ENCODE peak calls at places on chromosome 1, in four cellular contexts. B is lower lobe of right lung, J is psoas muscle, E is body of pancreas. X is an unnamed sample.

GRCh38 chr1:98336472-98337118 is 324.9 kb upstream of the SNX7 start:
- DNase-seq in B (no peak), J (no peak), E (peak), X (no peak)

GRCh38 chr1:73100216-73100615 is 817.9 kb upstream of the NEGR1 start:
- DNase-seq in E (no peak), J (no peak), B (no peak), X (no peak)

GRCh38 chr1:210597555-210598134 is 268.9 kb downstream of the HHAT start:
- DNase-seq in E (no peak), B (no peak), J (no peak), X (peak)

GRCh38 chr1:31771891-31772668 is 7.9 kb upstream of the ADGRB2 start:
- DNase-seq in J (peak), B (no peak), E (peak), X (no peak)

GRCh38 chr1:2050793-2051682 is 827 bp downstream of the PRKCZ start:
- DNase-seq in B (no peak), J (no peak), E (peak), X (no peak)

GRCh38 chr1:29438991-29439390 is 202.7 kb downstream of the PTPRU start:
- DNase-seq in B (no peak), E (no peak), J (no peak), X (no peak)

GRCh38 chr1:241630476-241630875 is 9.7 kb downstream of the CHML start:
- DNase-seq in J (no peak), B (no peak), E (no peak), X (no peak)

GRCh38 chr1:51956528-51957509 is 33.7 kb downstream of the RAB3B start:
- DNase-seq in B (no peak), J (no peak), E (no peak), X (peak)

GRCh38 chr1:109628540-109629321 is 9.1 kb downstream of the AMPD2 start:
- DNase-seq in B (no peak), J (no peak), E (no peak), X (peak)

GRCh38 chr1:99590578-99591209 is 55.2 kb upstream of the PALMD start:
- DNase-seq in J (no peak), B (no peak), E (peak), X (peak)

GRCh38 chr1:227785812-227786608 is 29.5 kb upstream of the PRSS38 start:
- DNase-seq in B (no peak), J (peak), E (peak), X (no peak)

GRCh38 chr1:236143104-236143948 is 987 bp downstream of the GPR137B start:
- DNase-seq in J (no peak), B (no peak), E (no peak), X (peak)

GRCh38 chr1:168689726-168690602 is 39.0 kb downstream of the DPT start:
- DNase-seq in J (no peak), E (peak), B (no peak), X (peak)

GRCh38 chr1:87115317-87115885 is 201.0 kb downstream of the HS2ST1 start:
- DNase-seq in E (no peak), B (no peak), J (no peak), X (peak)

GRCh38 chr1:91013302-91013701 is 8.5 kb downstream of the ZNF644 start:
- DNase-seq in J (no peak), B (no peak), E (no peak), X (no peak)

GRCh38 chr1:178172939-178173338 is 79.0 kb downstream of the RASAL2 start:
- DNase-seq in E (no peak), B (no peak), J (no peak), X (peak)

GRCh38 chr1:235984041-235984820 is 80.7 kb downstream of the NID1 start:
- DNase-seq in B (no peak), E (no peak), J (no peak), X (peak)

GRCh38 chr1:153470707-153471106 is 10.3 kb upstream of the S100A7 start:
- DNase-seq in J (no peak), E (no peak), B (no peak), X (no peak)

GRCh38 chr1:24284156-24284471 is 35.0 kb upstream of the GRHL3 start:
- DNase-seq in E (no peak), B (no peak), J (no peak), X (no peak)

GRCh38 chr1:23456226-23456625 is 27.8 kb downstream of the ASAP3 start:
- DNase-seq in J (no peak), E (no peak), B (no peak), X (no peak)

GRCh38 chr1:24283326-24284155 is 35.6 kb upstream of the GRHL3 start:
- DNase-seq in E (peak), J (no peak), B (no peak), X (peak)

GRCh38 chr1:80054129-80054528 is 1047.6 kb upstream of the ADGRL4 start:
- DNase-seq in E (peak), B (no peak), J (no peak), X (peak)

GRCh38 chr1:114669562-114670082 is at the start of gene DENND2C:
- DNase-seq in E (no peak), B (no peak), J (no peak), X (no peak)

GRCh38 chr1:59444520-59444919 is 147.6 kb downstream of the FGGY start:
- DNase-seq in B (no peak), J (no peak), E (no peak), X (no peak)

GRCh38 chr1:237141471-237141870 is 99.5 kb downstream of the RYR2 start:
- DNase-seq in B (no peak), J (no peak), E (no peak), X (no peak)

GRCh38 chr1:162905759-162906158 is 44.8 kb upstream of the CCDC190 start:
- DNase-seq in E (no peak), B (no peak), J (no peak), X (peak)

GRCh38 chr1:209250970-209251636 is 332.4 kb upstream of the CAMK1G start:
- DNase-seq in J (no peak), E (no peak), B (no peak), X (no peak)

GRCh38 chr1:115283249-115283648 is 54.8 kb downstream of the NGF start:
- DNase-seq in E (no peak), B (no peak), J (no peak), X (no peak)

GRCh38 chr1:209768354-209768774 is 12.5 kb downstream of the TRAF3IP3 start:
- DNase-seq in J (no peak), E (no peak), B (no peak), X (no peak)

DNA sequence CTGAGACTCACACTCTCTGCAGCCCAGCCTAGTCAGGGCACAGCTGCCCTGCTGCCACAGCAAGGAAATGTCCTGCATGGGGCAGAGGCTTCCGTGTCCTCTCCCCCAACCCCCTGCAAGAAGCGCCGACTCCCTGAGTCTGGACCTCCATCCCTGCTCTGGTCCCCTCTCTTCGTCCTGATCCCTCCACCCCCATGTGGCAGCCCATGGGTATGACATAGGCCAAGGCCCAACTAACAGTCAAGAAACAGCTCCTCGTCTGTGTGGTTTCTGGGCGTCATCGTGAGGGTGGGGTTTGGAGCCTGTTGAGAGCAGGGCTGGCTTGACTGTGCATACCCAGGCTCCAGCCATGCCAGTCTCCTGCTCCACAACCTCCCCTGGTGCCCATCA is 19.5 kb downstream of the FAAH start:
- DNase-seq in B (peak), J (peak), E (no peak), X (no peak)
- TF ChIP-seq CTCF in B (no peak), J (no peak), E (no peak), X (peak)

GRCh38 chr1:54481201-54481884 is 66.7 kb upstream of the ACOT11 start:
- DNase-seq in B (no peak), J (no peak), E (no peak), X (no peak)

GRCh38 chr1:54485417-54485816 is 62.6 kb upstream of the ACOT11 start:
- DNase-seq in E (no peak), B (no peak), J (no peak), X (peak)

GRCh38 chr1:54486864-54487263 is 61.2 kb upstream of the ACOT11 start:
- DNase-seq in E (no peak), J (no peak), B (no peak), X (no peak)

GRCh38 chr1:54480201-54480848 is 67.7 kb upstream of the ACOT11 start:
- DNase-seq in J (no peak), B (no peak), E (no peak), X (no peak)

GRCh38 chr1:54483875-54484437 is 64.1 kb upstream of the ACOT11 start:
- DNase-seq in J (no peak), B (no peak), E (no peak), X (no peak)
- TF ChIP-seq CTCF in J (no peak), B (no peak), E (no peak), X (no peak)

GRCh38 chr1:33641099-33641830 is 168.8 kb downstream of the ZSCAN20 start:
- DNase-seq in J (no peak), E (peak), B (no peak), X (peak)
- TF ChIP-seq CTCF in J (no peak), E (peak), B (peak), X (no peak)

GRCh38 chr1:5119496-5120234 is 465.3 kb downstream of the AJAP1 start:
- DNase-seq in B (no peak), E (peak), J (no peak), X (no peak)
- TF ChIP-seq CTCF in B (no peak), E (peak), J (no peak), X (no peak)

GRCh38 chr1:33050221-33051076 is 13.8 kb upstream of the AK2 start:
- DNase-seq in E (no peak), J (no peak), B (no peak), X (peak)
- TF ChIP-seq CTCF in E (no peak), J (no peak), B (no peak), X (peak)

DNA sequence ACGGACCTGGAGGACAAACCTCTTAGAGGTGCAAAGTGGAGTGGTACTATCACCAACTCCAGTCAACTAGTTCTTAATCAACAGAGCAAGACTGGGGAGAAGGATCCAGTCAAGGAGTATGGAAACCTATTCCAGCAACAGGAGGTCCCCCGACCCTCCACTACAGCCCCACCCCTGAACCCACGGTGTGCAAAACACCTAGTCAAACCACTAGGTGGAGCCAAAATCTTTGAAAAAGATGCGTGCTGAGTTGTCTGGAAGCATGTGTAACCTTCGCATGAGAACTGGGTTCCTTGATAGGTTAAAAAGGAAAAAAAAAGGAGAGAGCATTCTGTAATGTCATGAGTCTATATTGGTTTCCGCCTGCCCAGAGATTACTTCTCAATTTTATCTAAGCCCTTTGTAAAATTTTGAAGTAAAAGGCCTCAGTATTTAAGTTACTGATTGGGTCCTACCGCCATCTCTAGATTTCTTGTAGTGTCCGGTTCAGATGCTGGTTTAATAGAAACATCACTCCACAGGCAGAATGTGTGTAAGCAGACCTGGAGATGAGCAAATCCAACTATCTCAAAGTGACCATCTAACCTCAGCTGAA is 81.9 kb upstream of the HAO2 start:
- DNase-seq in B (no peak), J (no peak), E (peak), X (peak)
- TF ChIP-seq CTCF in B (peak), J (peak), E (peak), X (peak)

GRCh38 chr1:85019989-85020388 is 23.1 kb upstream of the MCOLN2 start:
- DNase-seq in B (no peak), J (no peak), E (no peak), X (no peak)

GRCh38 chr1:85027242-85027983 is 20.9 kb downstream of the MCOLN3 start:
- DNase-seq in B (no peak), E (no peak), J (no peak), X (peak)

GRCh38 chr1:85025940-85026339 is 22.4 kb downstream of the MCOLN3 start:
- DNase-seq in J (no peak), B (no peak), E (no peak), X (no peak)

GRCh38 chr1:85022700-85023099 is 25.6 kb downstream of the MCOLN3 start:
- DNase-seq in B (no peak), J (no peak), E (no peak), X (no peak)

DNA sequence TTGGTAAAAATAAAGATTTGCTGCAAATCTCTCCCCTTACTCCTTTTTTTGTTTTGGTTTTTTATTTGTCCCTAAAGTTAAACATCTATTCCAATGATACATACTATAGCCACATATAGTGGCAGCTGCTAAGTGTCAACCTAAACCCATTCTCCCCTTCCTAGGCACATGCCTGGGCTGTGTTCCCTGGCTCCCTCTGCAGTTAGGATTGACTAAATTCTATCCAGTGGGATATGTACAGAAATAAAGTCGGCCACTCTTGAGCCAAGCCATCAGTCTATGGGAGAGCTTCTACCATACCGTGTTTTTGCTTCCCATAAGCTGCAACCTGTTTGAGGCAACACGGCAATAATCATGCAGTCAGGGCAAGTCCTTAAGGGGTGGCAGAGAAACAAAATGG is 23.6 kb downstream of the MCOLN3 start:
- DNase-seq in J (no peak), B (no peak), E (no peak), X (no peak)
- TF ChIP-seq CTCF in J (no peak), B (no peak), E (no peak), X (no peak)